ENCODE peak calls at places on chromosome 21, in eight cellular contexts. One of them, this sample, is unnamed.

GRCh38 chr21:23811802-23812201 is 1795.5 kb downstream of the MRPL39 start:
- DNase-seq in ovary: no peak
- DNase-seq in progenitor cell of endocrine pancreas: no peak
- DNase-seq in pancreas: no peak
- DNase-seq in fibroblast of the aortic adventitia: no peak
- DNase-seq in fibroblast of lung: no peak
- DNase-seq in endothelial cell: no peak
- DNase-seq in HCT116: no peak
- DNase-seq in this sample: no peak

GRCh38 chr21:27382404-27382803 is 415.5 kb upstream of the ADAMTS5 start:
- DNase-seq in HCT116: no peak
- DNase-seq in ovary: no peak
- DNase-seq in pancreas: no peak
- DNase-seq in progenitor cell of endocrine pancreas: no peak
- DNase-seq in fibroblast of the aortic adventitia: no peak
- DNase-seq in endothelial cell: no peak
- DNase-seq in fibroblast of lung: no peak
- DNase-seq in this sample: no peak

GRCh38 chr21:33238565-33239255 is 9.0 kb downstream of the IFNAR2 start:
- DNase-seq in HCT116: no peak
- DNase-seq in progenitor cell of endocrine pancreas: no peak
- DNase-seq in pancreas: no peak
- DNase-seq in fibroblast of the aortic adventitia: no peak
- DNase-seq in ovary: no peak
- DNase-seq in fibroblast of lung: peak
- DNase-seq in endothelial cell: no peak
- DNase-seq in this sample: no peak

GRCh38 chr21:45421071-45421845 is 16.3 kb downstream of the COL18A1 start:
- DNase-seq in pancreas: peak
- DNase-seq in fibroblast of the aortic adventitia: no peak
- DNase-seq in HCT116: no peak
- DNase-seq in ovary: peak
- DNase-seq in endothelial cell: no peak
- DNase-seq in fibroblast of lung: no peak
- DNase-seq in progenitor cell of endocrine pancreas: no peak
- DNase-seq in this sample: peak

GRCh38 chr21:27700974-27701614 is 734.2 kb upstream of the ADAMTS5 start:
- DNase-seq in HCT116: no peak
- DNase-seq in fibroblast of lung: peak
- DNase-seq in endothelial cell: peak
- DNase-seq in progenitor cell of endocrine pancreas: peak
- DNase-seq in pancreas: peak
- DNase-seq in ovary: peak
- DNase-seq in fibroblast of the aortic adventitia: peak
- DNase-seq in this sample: peak

GRCh38 chr21:14607262-14607661 is 61.1 kb upstream of the SAMSN1 start:
- DNase-seq in ovary: no peak
- DNase-seq in fibroblast of lung: no peak
- DNase-seq in fibroblast of the aortic adventitia: no peak
- DNase-seq in endothelial cell: no peak
- DNase-seq in HCT116: no peak
- DNase-seq in progenitor cell of endocrine pancreas: no peak
- DNase-seq in pancreas: no peak
- DNase-seq in this sample: no peak

GRCh38 chr21:46157396-46157986 is 2.1 kb upstream of the FTCD start:
- DNase-seq in progenitor cell of endocrine pancreas: no peak
- DNase-seq in pancreas: peak
- DNase-seq in fibroblast of lung: no peak
- DNase-seq in HCT116: no peak
- DNase-seq in fibroblast of the aortic adventitia: no peak
- DNase-seq in endothelial cell: no peak
- DNase-seq in ovary: no peak
- DNase-seq in this sample: no peak

GRCh38 chr21:46098303-46099141 is 610 bp downstream of the COL6A2 start:
- DNase-seq in endothelial cell: peak
- DNase-seq in fibroblast of the aortic adventitia: peak
- DNase-seq in progenitor cell of endocrine pancreas: peak
- DNase-seq in HCT116: no peak
- DNase-seq in pancreas: peak
- DNase-seq in ovary: peak
- DNase-seq in fibroblast of lung: no peak
- DNase-seq in this sample: no peak

GRCh38 chr21:38807481-38807880 is 1.8 kb downstream of the ETS2 start:
- DNase-seq in progenitor cell of endocrine pancreas: no peak
- DNase-seq in fibroblast of lung: no peak
- DNase-seq in pancreas: no peak
- DNase-seq in HCT116: no peak
- DNase-seq in fibroblast of the aortic adventitia: peak
- DNase-seq in ovary: no peak
- DNase-seq in endothelial cell: no peak
- DNase-seq in this sample: no peak

GRCh38 chr21:30408782-30409494 is 13.1 kb downstream of the KRTAP13-1 start:
- DNase-seq in fibroblast of the aortic adventitia: peak
- DNase-seq in fibroblast of lung: peak
- DNase-seq in endothelial cell: peak
- DNase-seq in ovary: no peak
- DNase-seq in HCT116: peak
- DNase-seq in pancreas: peak
- DNase-seq in progenitor cell of endocrine pancreas: peak
- DNase-seq in this sample: peak

GRCh38 chr21:27429612-27430361 is 462.9 kb upstream of the ADAMTS5 start:
- DNase-seq in ovary: no peak
- DNase-seq in fibroblast of lung: peak
- DNase-seq in endothelial cell: no peak
- DNase-seq in HCT116: no peak
- DNase-seq in fibroblast of the aortic adventitia: peak
- DNase-seq in pancreas: no peak
- DNase-seq in progenitor cell of endocrine pancreas: no peak
- DNase-seq in this sample: no peak

GRCh38 chr21:40618216-40618615 is 228.7 kb downstream of the DSCAM start:
- DNase-seq in ovary: no peak
- DNase-seq in progenitor cell of endocrine pancreas: no peak
- DNase-seq in HCT116: no peak
- DNase-seq in endothelial cell: no peak
- DNase-seq in fibroblast of lung: no peak
- DNase-seq in pancreas: no peak
- DNase-seq in fibroblast of the aortic adventitia: no peak
- DNase-seq in this sample: no peak

GRCh38 chr21:34687065-34687464 is 18.3 kb downstream of the CLIC6 start:
- DNase-seq in fibroblast of lung: no peak
- DNase-seq in ovary: no peak
- DNase-seq in pancreas: no peak
- DNase-seq in endothelial cell: no peak
- DNase-seq in fibroblast of the aortic adventitia: no peak
- DNase-seq in progenitor cell of endocrine pancreas: no peak
- DNase-seq in HCT116: no peak
- DNase-seq in this sample: no peak

GRCh38 chr21:16186742-16187141 is 457.0 kb downstream of the USP25 start:
- DNase-seq in fibroblast of lung: peak
- DNase-seq in ovary: no peak
- DNase-seq in fibroblast of the aortic adventitia: peak
- DNase-seq in HCT116: no peak
- DNase-seq in endothelial cell: no peak
- DNase-seq in progenitor cell of endocrine pancreas: no peak
- DNase-seq in pancreas: no peak
- DNase-seq in this sample: no peak

GRCh38 chr21:46081022-46081861 is 16.7 kb upstream of the COL6A2 start:
- DNase-seq in HCT116: no peak
- DNase-seq in ovary: peak
- DNase-seq in pancreas: peak
- DNase-seq in endothelial cell: no peak
- DNase-seq in progenitor cell of endocrine pancreas: peak
- DNase-seq in fibroblast of lung: no peak
- DNase-seq in fibroblast of the aortic adventitia: no peak
- DNase-seq in this sample: no peak

GRCh38 chr21:22343721-22344120 is 1345.5 kb downstream of the NCAM2 start:
- DNase-seq in pancreas: no peak
- DNase-seq in endothelial cell: no peak
- DNase-seq in fibroblast of lung: no peak
- DNase-seq in fibroblast of the aortic adventitia: no peak
- DNase-seq in progenitor cell of endocrine pancreas: no peak
- DNase-seq in HCT116: no peak
- DNase-seq in ovary: no peak
- DNase-seq in this sample: no peak

GRCh38 chr21:16476056-16476850 is 746.5 kb downstream of the USP25 start:
- DNase-seq in fibroblast of lung: peak
- DNase-seq in pancreas: no peak
- DNase-seq in endothelial cell: no peak
- DNase-seq in progenitor cell of endocrine pancreas: no peak
- DNase-seq in HCT116: no peak
- DNase-seq in fibroblast of the aortic adventitia: peak
- DNase-seq in ovary: no peak
- DNase-seq in this sample: no peak

GRCh38 chr21:21751286-21751685 is 753.1 kb downstream of the NCAM2 start:
- DNase-seq in fibroblast of the aortic adventitia: no peak
- DNase-seq in endothelial cell: no peak
- DNase-seq in pancreas: no peak
- DNase-seq in progenitor cell of endocrine pancreas: no peak
- DNase-seq in fibroblast of lung: no peak
- DNase-seq in HCT116: no peak
- DNase-seq in ovary: no peak
- DNase-seq in this sample: no peak

DNA sequence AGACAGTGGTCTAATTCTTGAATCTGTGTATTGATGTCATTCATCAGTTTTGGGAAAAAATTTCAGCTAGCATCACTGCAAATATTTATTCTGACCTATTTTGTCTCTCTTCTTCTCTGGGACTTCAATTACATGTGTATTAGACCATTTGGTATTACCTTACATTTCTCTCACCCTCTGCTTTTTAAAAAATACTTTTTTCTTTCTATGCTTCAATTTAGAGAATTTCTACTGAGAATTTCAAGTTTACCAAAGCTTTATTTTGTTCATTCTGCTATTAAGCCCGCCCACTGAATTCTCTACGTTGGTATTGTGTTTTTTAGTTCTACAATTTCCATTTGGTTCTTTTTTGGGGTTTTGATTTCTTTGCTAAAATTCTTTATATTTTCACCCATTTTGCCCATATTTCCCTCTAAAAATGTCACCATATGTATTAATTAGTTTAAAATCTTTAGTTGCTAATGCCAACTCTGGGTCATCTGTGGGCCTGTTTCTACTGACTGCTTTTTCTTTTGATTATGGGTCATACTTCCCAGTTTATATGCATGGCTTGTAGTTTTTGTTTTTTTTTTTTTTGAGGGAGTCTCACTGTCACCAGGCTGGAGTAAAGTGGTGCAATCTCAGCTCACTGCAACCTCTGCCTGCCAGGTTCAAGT is 212.0 kb downstream of the DYRK1A start:
- DNase-seq in ovary: no peak
- DNase-seq in pancreas: no peak
- DNase-seq in endothelial cell: no peak
- DNase-seq in progenitor cell of endocrine pancreas: no peak
- DNase-seq in HCT116: no peak
- DNase-seq in fibroblast of lung: no peak
- DNase-seq in fibroblast of the aortic adventitia: no peak
- DNase-seq in this sample: no peak
- TF ChIP-seq CTCF in ovary: no peak
- TF ChIP-seq CTCF in pancreas: no peak
- TF ChIP-seq CTCF in endothelial cell: no peak
- TF ChIP-seq CTCF in progenitor cell of endocrine pancreas: no peak
- TF ChIP-seq CTCF in HCT116: no peak
- TF ChIP-seq CTCF in fibroblast of lung: no peak
- TF ChIP-seq CTCF in fibroblast of the aortic adventitia: no peak
- TF ChIP-seq CTCF in this sample: no peak

GRCh38 chr21:25537174-25537573 is 70.1 kb downstream of the MRPL39 start:
- DNase-seq in progenitor cell of endocrine pancreas: no peak
- DNase-seq in pancreas: no peak
- DNase-seq in fibroblast of the aortic adventitia: no peak
- DNase-seq in endothelial cell: no peak
- DNase-seq in fibroblast of lung: no peak
- DNase-seq in HCT116: no peak
- DNase-seq in ovary: no peak
- DNase-seq in this sample: no peak
- TF ChIP-seq CTCF in progenitor cell of endocrine pancreas: no peak
- TF ChIP-seq CTCF in pancreas: no peak
- TF ChIP-seq CTCF in fibroblast of the aortic adventitia: no peak
- TF ChIP-seq CTCF in endothelial cell: no peak
- TF ChIP-seq CTCF in fibroblast of lung: no peak
- TF ChIP-seq CTCF in HCT116: no peak
- TF ChIP-seq CTCF in ovary: no peak
- TF ChIP-seq CTCF in this sample: no peak

DNA sequence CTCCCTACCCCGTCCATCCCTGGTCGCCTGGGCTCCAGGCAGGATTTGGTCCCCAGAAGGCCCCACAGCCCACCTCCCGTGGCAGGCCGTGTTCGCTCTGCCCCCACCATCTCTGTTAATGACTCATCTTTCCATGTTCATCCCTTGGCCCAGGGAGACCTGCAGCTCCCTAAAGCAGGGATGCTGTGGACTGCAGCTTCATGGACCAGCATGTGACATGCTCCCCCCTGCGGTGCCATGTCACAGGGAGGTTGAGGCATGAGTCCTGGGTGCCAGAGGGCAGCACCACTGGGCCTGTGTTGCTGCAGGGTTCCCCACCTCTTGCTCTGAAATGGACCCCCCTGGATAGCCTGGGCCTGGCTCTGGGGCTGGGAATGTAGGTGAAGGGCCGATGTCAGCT is 26.9 kb downstream of the UBASH3A start:
- DNase-seq in fibroblast of lung: no peak
- DNase-seq in progenitor cell of endocrine pancreas: no peak
- DNase-seq in pancreas: no peak
- DNase-seq in ovary: no peak
- DNase-seq in endothelial cell: no peak
- DNase-seq in fibroblast of the aortic adventitia: no peak
- DNase-seq in HCT116: no peak
- DNase-seq in this sample: no peak
- TF ChIP-seq CTCF in fibroblast of lung: no peak
- TF ChIP-seq CTCF in progenitor cell of endocrine pancreas: no peak
- TF ChIP-seq CTCF in pancreas: no peak
- TF ChIP-seq CTCF in ovary: no peak
- TF ChIP-seq CTCF in endothelial cell: no peak
- TF ChIP-seq CTCF in fibroblast of the aortic adventitia: no peak
- TF ChIP-seq CTCF in HCT116: no peak
- TF ChIP-seq CTCF in this sample: no peak

GRCh38 chr21:36385233-36385908 is at the start of gene CHAF1B:
- DNase-seq in ovary: peak
- DNase-seq in endothelial cell: peak
- DNase-seq in pancreas: peak
- DNase-seq in fibroblast of lung: peak
- DNase-seq in progenitor cell of endocrine pancreas: peak
- DNase-seq in HCT116: peak
- DNase-seq in fibroblast of the aortic adventitia: peak
- DNase-seq in this sample: peak

GRCh38 chr21:36384885-36385232 is 333 bp upstream of the CHAF1B start:
- DNase-seq in progenitor cell of endocrine pancreas: no peak
- DNase-seq in fibroblast of the aortic adventitia: no peak
- DNase-seq in endothelial cell: no peak
- DNase-seq in HCT116: no peak
- DNase-seq in ovary: no peak
- DNase-seq in pancreas: no peak
- DNase-seq in fibroblast of lung: no peak
- DNase-seq in this sample: no peak

GRCh38 chr21:36385909-36386642 is 884 bp downstream of the CHAF1B start:
- DNase-seq in fibroblast of the aortic adventitia: peak
- DNase-seq in ovary: no peak
- DNase-seq in pancreas: no peak
- DNase-seq in fibroblast of lung: no peak
- DNase-seq in progenitor cell of endocrine pancreas: no peak
- DNase-seq in HCT116: no peak
- DNase-seq in endothelial cell: no peak
- DNase-seq in this sample: no peak

GRCh38 chr21:36388076-36388475 is 2.9 kb downstream of the CHAF1B start:
- DNase-seq in fibroblast of lung: no peak
- DNase-seq in endothelial cell: no peak
- DNase-seq in fibroblast of the aortic adventitia: no peak
- DNase-seq in progenitor cell of endocrine pancreas: no peak
- DNase-seq in pancreas: no peak
- DNase-seq in HCT116: no peak
- DNase-seq in ovary: no peak
- DNase-seq in this sample: no peak

GRCh38 chr21:36388835-36389234 is 3.6 kb downstream of the CHAF1B start:
- DNase-seq in endothelial cell: no peak
- DNase-seq in ovary: no peak
- DNase-seq in HCT116: no peak
- DNase-seq in fibroblast of the aortic adventitia: peak
- DNase-seq in pancreas: no peak
- DNase-seq in fibroblast of lung: peak
- DNase-seq in progenitor cell of endocrine pancreas: no peak
- DNase-seq in this sample: no peak
- TF ChIP-seq CTCF in endothelial cell: no peak
- TF ChIP-seq CTCF in ovary: no peak
- TF ChIP-seq CTCF in HCT116: no peak
- TF ChIP-seq CTCF in fibroblast of the aortic adventitia: no peak
- TF ChIP-seq CTCF in pancreas: no peak
- TF ChIP-seq CTCF in fibroblast of lung: no peak
- TF ChIP-seq CTCF in progenitor cell of endocrine pancreas: peak
- TF ChIP-seq CTCF in this sample: no peak